ENCODE peak calls at places on chromosomes 16 and 17, in nine cellular contexts. Z, S, F, C, V, U, Y, O and T are unnamed samples.

GRCh38 chr17:68305132-68305531 is 13.8 kb downstream of the ARSG start:
- DNase-seq in Z (no peak), S (no peak), F (no peak), C (peak), V (no peak), U (no peak), Y (no peak), O (peak), T (no peak)

GRCh38 chr16:9869776-9870175 is 312.5 kb downstream of the GRIN2A start:
- DNase-seq in Z (no peak), S (no peak), F (no peak), C (no peak), V (no peak), U (no peak), Y (no peak), O (no peak), T (no peak)

GRCh38 chr17:6862822-6863221 is 31.3 kb upstream of the TEKT1 start:
- DNase-seq in Z (no peak), S (no peak), F (no peak), C (no peak), V (no peak), U (no peak), Y (no peak), O (no peak), T (no peak)

GRCh38 chr17:42708588-42708987 is 26.3 kb downstream of the CNTNAP1 start:
- DNase-seq in Z (no peak), S (no peak), F (no peak), C (no peak), V (no peak), U (no peak), Y (no peak), O (no peak), T (no peak)

GRCh38 chr16:80540516-80541305 is at the start of gene DYNLRB2:
- DNase-seq in Z (peak), S (peak), F (peak), C (peak), V (peak), U (peak), Y (peak), O (peak), T (peak)

GRCh38 chr16:53817117-53817516 is 113.2 kb downstream of the FTO start:
- DNase-seq in Z (no peak), S (no peak), F (peak), C (peak), V (peak), U (peak), Y (no peak), O (peak), T (peak)

GRCh38 chr16:28218109-28218508 is 6.3 kb upstream of the XPO6 start:
- DNase-seq in Z (no peak), S (peak), F (peak), C (no peak), V (peak), U (peak), Y (peak), O (peak), T (no peak)

GRCh38 chr17:1323336-1323735 is 43.9 kb downstream of the TRARG1 start:
- DNase-seq in Z (no peak), S (no peak), F (no peak), C (no peak), V (no peak), U (no peak), Y (no peak), O (no peak), T (no peak)

GRCh38 chr17:63595132-63595531 is 5.6 kb upstream of the TACO1 start:
- DNase-seq in Z (no peak), S (no peak), F (no peak), C (no peak), V (no peak), U (no peak), Y (no peak), O (no peak), T (no peak)

GRCh38 chr16:22646948-22647556 is 136.4 kb downstream of the NPIPB5 start:
- DNase-seq in Z (no peak), S (no peak), F (no peak), C (no peak), V (no peak), U (no peak), Y (no peak), O (no peak), T (no peak)

GRCh38 chr16:74607967-74608356 is 1.0 kb upstream of the GLG1 start:
- DNase-seq in Z (no peak), S (no peak), F (no peak), C (no peak), V (peak), U (peak), Y (no peak), O (no peak), T (no peak)

GRCh38 chr17:50779747-50780363 is 12.5 kb upstream of the ANKRD40CL start:
- DNase-seq in Z (no peak), S (no peak), F (no peak), C (no peak), V (no peak), U (no peak), Y (no peak), O (no peak), T (no peak)

GRCh38 chr17:81345211-81346089 is 49.8 kb upstream of the BAHCC1 start:
- DNase-seq in Z (peak), S (peak), F (peak), C (no peak), V (peak), U (peak), Y (no peak), O (peak), T (peak)
- TF ChIP-seq CTCF in Z (peak), S (peak), F (peak), C (peak), V (no peak), U (peak), Y (no peak), O (peak), T (peak)

GRCh38 chr17:78672880-78673371 is 95.7 kb upstream of the DNAH17 start:
- DNase-seq in Z (no peak), S (no peak), F (peak), C (peak), V (peak), U (no peak), Y (no peak), O (no peak), T (no peak)
- TF ChIP-seq CTCF in Z (no peak), S (no peak), F (no peak), C (no peak), V (no peak), U (no peak), Y (no peak), O (no peak), T (no peak)

GRCh38 chr17:65495255-65496060 is 66.0 kb downstream of the AXIN2 start:
- DNase-seq in Z (no peak), S (peak), F (no peak), C (no peak), V (no peak), U (no peak), Y (no peak), O (no peak), T (no peak)
- TF ChIP-seq CTCF in Z (no peak), S (no peak), F (no peak), C (no peak), V (no peak), U (no peak), Y (no peak), O (no peak), T (no peak)

DNA sequence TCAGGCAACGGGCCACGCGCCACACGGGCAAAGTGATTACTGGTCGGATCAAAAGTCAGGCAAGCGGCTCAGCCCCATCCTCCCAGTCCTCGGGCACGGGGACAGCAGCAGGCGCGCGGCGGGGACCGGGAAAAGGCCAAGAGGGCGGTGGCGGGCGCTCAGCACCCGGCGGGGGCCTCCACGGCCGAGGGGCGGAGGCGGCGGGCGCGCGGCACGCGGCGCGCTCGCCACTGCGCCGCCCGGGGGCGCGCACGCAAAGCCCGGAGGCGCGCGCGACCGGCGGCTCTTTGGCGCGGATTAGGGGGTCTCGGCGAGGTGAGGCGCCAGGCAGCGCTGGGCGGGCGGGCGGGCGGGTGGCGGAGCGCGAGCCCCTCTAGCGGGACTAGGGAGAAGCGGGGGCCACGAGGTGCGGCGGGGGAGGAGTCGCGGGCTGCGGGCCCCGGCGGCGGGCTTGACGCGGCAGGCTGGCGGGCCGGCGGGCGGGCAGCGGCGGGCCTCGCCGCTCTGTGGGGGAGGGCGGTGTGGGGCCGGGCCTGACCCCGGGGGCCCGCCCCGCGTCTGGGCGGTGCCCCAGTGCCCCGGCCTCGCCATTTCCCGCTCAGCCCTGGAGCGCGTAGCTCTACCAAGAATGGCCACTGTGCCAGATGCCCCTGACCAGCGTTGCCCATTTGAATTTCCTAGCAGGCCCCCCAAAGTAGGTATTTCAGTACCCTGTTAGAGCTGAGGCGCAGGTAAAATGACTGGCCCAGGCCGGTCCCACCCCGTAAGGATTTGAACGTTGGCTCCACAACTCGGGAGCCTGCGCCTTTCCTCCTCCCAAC is at the start of the genes ACACA and TADA2A:
- DNase-seq in Z (peak), S (peak), F (peak), C (peak), V (peak), U (peak), Y (peak), O (peak), T (peak)
- TF ChIP-seq CTCF in Z (no peak), S (no peak), F (peak), C (no peak), V (no peak), U (no peak), Y (no peak), O (no peak), T (no peak)

DNA sequence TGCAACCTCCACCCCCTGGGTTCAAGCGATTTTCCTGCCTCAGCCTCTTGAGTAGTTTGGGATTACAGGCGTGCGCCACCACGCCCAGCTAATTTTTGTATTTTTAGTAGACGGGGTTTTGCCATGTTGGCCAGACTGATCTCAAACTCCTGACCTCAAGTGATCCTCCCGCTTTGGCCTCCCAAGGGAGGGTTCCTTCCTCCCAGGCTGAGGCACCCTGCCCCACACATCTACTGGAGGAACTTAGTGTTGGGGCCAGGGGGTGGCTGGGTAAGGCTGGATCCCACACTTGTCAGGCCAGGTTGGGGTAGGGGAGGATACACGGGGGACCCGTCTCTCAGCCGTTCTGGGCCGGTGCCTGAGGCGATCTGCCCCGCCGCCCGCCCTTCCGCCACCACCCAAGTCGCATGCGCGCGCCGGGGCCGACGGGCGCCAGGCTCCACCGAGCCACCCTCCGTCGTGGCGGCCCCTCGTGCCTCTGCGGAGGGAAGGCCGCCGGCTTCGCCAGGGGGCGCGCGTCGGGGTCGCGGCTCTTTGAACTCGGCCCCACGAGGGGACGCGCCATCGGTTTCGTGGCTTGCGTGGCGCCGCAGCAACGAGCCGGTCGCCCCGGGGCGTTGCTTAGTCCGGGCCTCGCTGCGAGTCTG is 15.9 kb downstream of the GRB7 start:
- DNase-seq in Z (no peak), S (peak), F (peak), C (no peak), V (no peak), U (no peak), Y (no peak), O (no peak), T (no peak)
- TF ChIP-seq CTCF in Z (no peak), S (no peak), F (no peak), C (no peak), V (no peak), U (no peak), Y (no peak), O (no peak), T (no peak)